ENCODE peak calls at places on chromosomes 16 and 17, in nine cellular contexts. C, R, L, D, S, K, T, B and F are unnamed samples.

GRCh38 chr16:50585331-50585776 is 37.2 kb downstream of the NKD1 start:
- DNase-seq in T (no peak), D (no peak), B (no peak), L (no peak), C (no peak), R (no peak), K (no peak), S (no peak), F (no peak)

GRCh38 chr17:53570731-53571130 is 252.0 kb upstream of the KIF2B start:
- DNase-seq in T (peak), R (no peak), C (no peak), B (no peak), L (no peak), S (no peak), K (no peak), D (no peak), F (no peak)

GRCh38 chr17:35786941-35787432 is 8.5 kb downstream of the MMP28 start:
- DNase-seq in T (no peak), D (no peak), K (no peak), B (no peak), C (no peak), S (no peak), L (no peak), R (no peak), F (no peak)

GRCh38 chr16:69376393-69377059 is 9.3 kb downstream of the TERF2 start:
- DNase-seq in C (no peak), L (no peak), T (no peak), S (no peak), B (no peak), K (no peak), D (no peak), R (no peak), F (no peak)

GRCh38 chr17:6066183-6066948 is 3.8 kb upstream of the WSCD1 start:
- DNase-seq in R (no peak), B (no peak), L (no peak), T (no peak), S (no peak), C (no peak), K (no peak), D (no peak), F (no peak)

GRCh38 chr16:30948956-30949654 is at the start of gene ORAI3:
- DNase-seq in C (no peak), D (peak), K (no peak), L (no peak), R (no peak), T (peak), B (no peak), S (peak), F (peak)

GRCh38 chr17:80992948-80993624 is 1.4 kb downstream of the CHMP6 start:
- DNase-seq in S (no peak), T (no peak), L (no peak), K (no peak), C (no peak), B (no peak), D (no peak), R (no peak), F (no peak)

GRCh38 chr17:76686538-76687277 is 24.1 kb downstream of the MXRA7 start:
- DNase-seq in B (no peak), R (no peak), D (no peak), K (no peak), C (no peak), L (no peak), T (no peak), S (no peak), F (no peak)

GRCh38 chr17:41733348-41734138 is 900 bp downstream of the HAP1 start:
- DNase-seq in S (no peak), R (no peak), L (no peak), T (no peak), K (no peak), C (no peak), B (no peak), D (no peak), F (no peak)

GRCh38 chr17:74968361-74968780 is 4.2 kb downstream of the HID1 start:
- DNase-seq in R (no peak), S (no peak), T (no peak), B (no peak), C (no peak), K (no peak), D (no peak), L (no peak), F (no peak)

GRCh38 chr17:59829217-59830006 is 63.3 kb downstream of the TUBD1 start:
- DNase-seq in D (no peak), T (peak), B (no peak), S (no peak), C (peak), K (peak), R (no peak), L (peak), F (peak)